ENCODE peak calls at places on chromosomes 13 and 19, in eight cellular contexts. F, I, P, A, E, Y, W and R are unnamed samples.

GRCh38 chr13:76189882-76190519 is 553.9 kb downstream of the LMO7 start:
- DNase-seq in F (no peak), I (no peak), P (no peak), A (no peak), E (no peak), Y (peak), W (no peak), R (no peak)

GRCh38 chr19:34501339-34502320 is 20.1 kb downstream of the WTIP start:
- DNase-seq in F (peak), I (peak), P (peak), A (peak), E (peak), Y (peak), W (no peak), R (peak)

GRCh38 chr19:1076951-1077350 is 10.0 kb downstream of the ARHGAP45 start:
- DNase-seq in F (no peak), I (peak), P (peak), A (peak), E (peak), Y (no peak), W (peak), R (no peak)

GRCh38 chr13:113595131-113595530 is 10.6 kb downstream of the TFDP1 start:
- DNase-seq in F (no peak), I (no peak), P (no peak), A (peak), E (no peak), Y (no peak), W (no peak), R (no peak)

GRCh38 chr19:51076602-51077213 is 6.0 kb downstream of the KLK14 start:
- DNase-seq in F (no peak), I (no peak), P (no peak), A (no peak), E (no peak), Y (no peak), W (no peak), R (no peak)

GRCh38 chr13:21458457-21458815 is 667 bp downstream of the ZDHHC20 start:
- DNase-seq in F (peak), I (peak), P (peak), A (no peak), E (peak), Y (peak), W (no peak), R (no peak)

GRCh38 chr13:26300140-26300539 is 46.2 kb downstream of the CDK8 start:
- DNase-seq in F (no peak), I (no peak), P (no peak), A (no peak), E (no peak), Y (no peak), W (no peak), R (no peak)

GRCh38 chr13:92896842-92897241 is 329.8 kb upstream of the GPC6 start:
- DNase-seq in F (no peak), I (no peak), P (no peak), A (no peak), E (no peak), Y (no peak), W (no peak), R (no peak)

GRCh38 chr19:10270180-10270615 is 722 bp upstream of the ICAM1 start:
- DNase-seq in F (no peak), I (peak), P (peak), A (peak), E (peak), Y (peak), W (no peak), R (no peak)

GRCh38 chr13:49450105-49450819 is 6.2 kb downstream of the SETDB2 start:
- DNase-seq in F (no peak), I (no peak), P (no peak), A (no peak), E (no peak), Y (no peak), W (no peak), R (no peak)

GRCh38 chr13:79989251-79989661 is 351.7 kb downstream of the SPRY2 start:
- DNase-seq in F (no peak), I (no peak), P (no peak), A (no peak), E (no peak), Y (no peak), W (no peak), R (no peak)

GRCh38 chr19:30778961-30779690 is 406.9 kb downstream of the ZNF536 start:
- DNase-seq in F (no peak), I (no peak), P (no peak), A (no peak), E (no peak), Y (no peak), W (no peak), R (no peak)

GRCh38 chr19:17680235-17680722 is 7.9 kb downstream of the UNC13A start:
- DNase-seq in F (no peak), I (peak), P (peak), A (peak), E (peak), Y (peak), W (no peak), R (no peak)

GRCh38 chr19:472005-472858 is 11.4 kb upstream of the SHC2 start:
- DNase-seq in F (no peak), I (no peak), P (no peak), A (no peak), E (no peak), Y (no peak), W (no peak), R (no peak)

GRCh38 chr13:85725433-85725832 is 73.8 kb downstream of the SLITRK6 start:
- DNase-seq in F (no peak), I (no peak), P (no peak), A (no peak), E (no peak), Y (no peak), W (no peak), R (no peak)

GRCh38 chr13:75669706-75670105 is 33.6 kb downstream of the LMO7 start:
- DNase-seq in F (no peak), I (no peak), P (no peak), A (no peak), E (no peak), Y (no peak), W (no peak), R (no peak)

GRCh38 chr13:50085063-50085462 is 69.8 kb downstream of the KCNRG start:
- DNase-seq in F (no peak), I (no peak), P (no peak), A (no peak), E (no peak), Y (no peak), W (no peak), R (peak)

GRCh38 chr19:49297403-49297802 is 27.6 kb downstream of the SLC6A16 start:
- DNase-seq in F (no peak), I (no peak), P (no peak), A (no peak), E (no peak), Y (no peak), W (no peak), R (no peak)

GRCh38 chr13:37475966-37476365 is 122.6 kb downstream of the POSTN start:
- DNase-seq in F (no peak), I (no peak), P (no peak), A (no peak), E (no peak), Y (no peak), W (no peak), R (no peak)

GRCh38 chr13:109917422-109917821 is 131.0 kb upstream of the IRS2 start:
- DNase-seq in F (no peak), I (no peak), P (no peak), A (no peak), E (no peak), Y (no peak), W (no peak), R (no peak)

DNA sequence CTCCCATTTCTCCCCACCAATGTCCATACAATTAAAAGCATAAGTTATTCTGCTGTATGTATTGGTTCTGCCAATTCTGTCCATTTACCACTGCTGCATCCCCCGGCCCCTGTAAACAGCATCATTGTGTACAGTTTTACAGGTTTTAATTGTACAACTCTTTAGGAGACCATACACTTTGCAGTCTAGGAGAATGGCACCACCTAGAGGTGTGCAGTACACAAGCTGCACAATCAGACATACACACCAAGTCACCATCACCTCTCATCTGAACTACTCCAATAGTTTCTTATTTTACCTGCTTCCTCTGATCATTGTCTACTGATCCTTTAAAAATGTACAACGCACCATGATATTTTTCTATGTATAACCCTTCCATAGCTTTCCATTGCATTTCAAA is 855.9 kb upstream of the KLHL1 start:
- DNase-seq in F (no peak), I (no peak), P (no peak), A (no peak), E (no peak), Y (no peak), W (no peak), R (no peak)
- TF ChIP-seq CTCF in F (peak), I (no peak), P (no peak), A (no peak), E (no peak), Y (no peak), W (no peak), R (peak)

GRCh38 chr13:96003304-96003703 is 49.9 kb downstream of the UGGT2 start:
- DNase-seq in F (no peak), I (no peak), P (no peak), A (no peak), E (no peak), Y (no peak), W (no peak), R (no peak)
- TF ChIP-seq CTCF in F (peak), I (no peak), P (no peak), A (no peak), E (no peak), Y (no peak), W (no peak), R (no peak)

DNA sequence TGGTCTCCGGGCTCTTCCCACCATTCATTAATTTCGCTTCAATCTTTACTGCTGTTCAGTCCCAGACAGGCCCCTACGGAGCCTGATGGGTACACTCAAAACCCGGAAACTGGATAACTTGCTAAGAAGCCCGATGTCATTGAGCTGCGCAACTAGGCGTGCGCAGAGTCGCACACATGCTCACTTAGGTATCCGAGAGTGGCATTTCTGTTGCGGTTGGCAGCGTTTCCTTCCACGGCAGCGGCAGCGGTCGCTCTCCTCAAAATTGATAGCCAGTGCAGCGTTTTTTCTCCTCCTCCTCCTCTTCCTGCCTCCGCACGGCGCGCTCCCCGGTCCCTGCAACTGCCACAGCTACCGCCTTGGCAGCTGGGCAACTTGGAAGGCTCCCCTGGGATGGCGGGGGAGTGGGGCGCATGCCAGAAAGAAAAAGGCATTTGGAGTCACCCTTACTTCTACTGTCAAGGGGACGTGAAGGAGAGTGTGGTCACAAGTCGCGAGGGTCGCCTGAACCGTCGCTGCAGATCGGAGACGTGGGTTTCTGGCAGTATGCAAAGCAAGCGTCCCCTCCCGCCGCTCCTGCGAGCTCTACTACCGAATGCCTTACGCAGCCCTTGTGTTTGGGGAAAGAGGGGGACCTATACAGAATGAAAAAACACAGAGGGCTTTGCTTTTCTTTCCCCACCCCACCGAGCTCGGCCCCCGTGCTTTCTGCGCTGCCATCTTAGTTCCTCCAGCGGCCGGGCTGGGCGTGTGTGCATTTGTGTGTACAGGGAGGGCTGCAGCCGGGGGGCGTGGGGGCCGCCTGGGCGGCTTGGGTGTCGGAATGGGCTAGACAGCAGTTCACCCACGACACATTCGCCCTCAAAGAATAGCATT is 2.5 kb upstream of the MYCBP2 start:
- DNase-seq in F (peak), I (peak), P (peak), A (peak), E (peak), Y (peak), W (peak), R (peak)
- TF ChIP-seq CTCF in F (no peak), I (no peak), P (no peak), A (no peak), E (no peak), Y (no peak), W (no peak), R (no peak)

DNA sequence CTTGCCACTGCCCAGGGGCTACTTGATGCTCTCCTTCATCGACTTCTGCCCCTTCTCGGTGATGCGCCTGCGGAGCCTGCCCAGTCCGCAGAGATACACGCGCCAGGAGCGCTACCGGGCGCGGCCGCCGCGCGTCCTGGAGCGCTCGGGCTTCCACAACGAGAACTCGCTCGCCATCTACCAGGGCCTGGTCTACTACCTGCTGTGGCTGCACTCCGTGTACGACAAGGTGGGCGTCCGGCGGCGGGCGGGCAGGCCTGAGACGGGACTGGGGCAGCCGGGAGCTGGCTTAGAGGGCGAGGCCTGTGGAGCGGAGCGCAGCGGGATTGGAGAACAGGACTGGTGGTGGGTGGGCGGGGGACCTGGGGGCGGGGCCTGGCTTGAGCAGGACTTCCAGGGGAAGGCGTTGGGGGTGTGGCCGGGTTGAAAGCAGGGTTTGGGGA is 12.7 kb upstream of the PSMD8 start:
- DNase-seq in F (peak), I (no peak), P (peak), A (peak), E (peak), Y (peak), W (peak), R (peak)
- TF ChIP-seq CTCF in F (peak), I (no peak), P (peak), A (peak), E (no peak), Y (no peak), W (peak), R (no peak)

GRCh38 chr13:22801402-22802003 is 379.3 kb upstream of the SGCG start:
- DNase-seq in F (no peak), I (no peak), P (no peak), A (no peak), E (no peak), Y (peak), W (no peak), R (no peak)

DNA sequence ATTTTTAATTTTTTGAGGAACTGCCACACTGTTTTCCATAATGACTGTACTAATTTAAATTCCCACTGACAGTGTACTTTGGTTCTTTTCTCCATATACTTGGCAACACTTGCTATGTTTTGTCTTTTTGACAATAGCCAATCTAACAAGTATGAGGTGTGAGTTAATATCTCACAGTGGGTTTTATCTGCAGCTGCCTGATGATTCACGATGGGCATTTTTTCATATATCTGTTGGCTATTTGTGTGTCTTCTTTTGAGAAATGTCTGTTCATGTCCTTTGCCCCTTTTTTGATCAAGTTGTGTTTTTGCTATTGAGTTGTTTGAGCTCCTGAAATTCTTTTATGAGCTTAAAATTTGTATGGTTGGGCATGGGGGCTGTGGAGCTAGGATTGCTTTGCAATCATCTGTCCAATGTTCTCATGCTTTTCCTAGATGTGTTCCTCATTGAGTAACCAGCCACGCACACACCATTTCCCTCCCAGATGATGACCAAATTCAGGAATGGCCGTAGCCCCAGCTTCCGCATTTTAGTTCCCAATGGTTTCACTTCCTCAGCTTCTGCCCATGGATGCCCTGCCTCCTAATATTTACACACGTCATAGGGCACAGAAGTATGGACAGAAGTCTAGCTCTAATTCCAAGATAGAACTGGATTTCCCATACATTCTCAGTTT is 379.9 kb upstream of the SGCG start:
- DNase-seq in F (no peak), I (no peak), P (no peak), A (peak), E (no peak), Y (peak), W (no peak), R (no peak)
- TF ChIP-seq CTCF in F (no peak), I (no peak), P (no peak), A (no peak), E (no peak), Y (no peak), W (no peak), R (no peak)

GRCh38 chr19:46408611-46409039 is 4.7 kb downstream of the CCDC8 start:
- DNase-seq in F (no peak), I (no peak), P (no peak), A (peak), E (no peak), Y (peak), W (no peak), R (no peak)

GRCh38 chr19:46407891-46408426 is 5.4 kb downstream of the CCDC8 start:
- DNase-seq in F (no peak), I (no peak), P (no peak), A (no peak), E (no peak), Y (no peak), W (no peak), R (no peak)

GRCh38 chr19:46404884-46405658 is 8.3 kb downstream of the CCDC8 start:
- DNase-seq in F (no peak), I (no peak), P (no peak), A (no peak), E (no peak), Y (peak), W (no peak), R (no peak)

GRCh38 chr19:46402725-46403124 is 10.6 kb downstream of the CCDC8 start:
- DNase-seq in F (no peak), I (no peak), P (no peak), A (no peak), E (no peak), Y (no peak), W (no peak), R (no peak)

GRCh38 chr19:46404039-46404883 is 9.1 kb downstream of the CCDC8 start:
- DNase-seq in F (peak), I (no peak), P (no peak), A (peak), E (no peak), Y (peak), W (no peak), R (no peak)
- TF ChIP-seq CTCF in F (peak), I (no peak), P (no peak), A (peak), E (no peak), Y (peak), W (no peak), R (no peak)